ENCODE peak calls at places on chromosomes 1 and 21, in five cellular contexts. G, W, H, F and K are unnamed samples.
A peak's percentile ranks its signal among the peaks of the same experiment; 100 is the strongest.

GRCh38 chr1:157359309-157360020 is 192.8 kb downstream of the FCRL5 start:
- DNase-seq in G (no peak), W (no peak), H (no peak), F (no peak), K (no peak)

GRCh38 chr1:218664385-218665170 is 319.4 kb downstream of the TGFB2 start:
- DNase-seq in G (no peak), W (no peak), H (no peak), F (no peak), K (no peak)

GRCh38 chr1:35899941-35900340 is 16.9 kb downstream of the AGO1 start:
- DNase-seq in G (no peak), W (no peak), H (no peak), F (no peak), K (no peak)

GRCh38 chr1:203871114-203871875 is 9.9 kb downstream of the SNRPE start:
- DNase-seq in G (no peak), W (peak; percentile 64), H (peak; percentile 41), F (peak; percentile 67), K (no peak)

GRCh38 chr1:91804546-91805023 is 81.4 kb downstream of the TGFBR3 start:
- DNase-seq in G (no peak), W (no peak), H (peak; percentile 77), F (peak; percentile 38), K (no peak)

GRCh38 chr1:119783354-119784126 is 14.8 kb upstream of the HMGCS2 start:
- DNase-seq in G (no peak), W (no peak), H (no peak), F (peak; percentile 6), K (no peak)

GRCh38 chr1:212108981-212109380 is 73.4 kb downstream of the DTL start:
- DNase-seq in G (no peak), W (no peak), H (no peak), F (no peak), K (no peak)

GRCh38 chr1:54016343-54017282 is 1.4 kb downstream of the LDLRAD1 start:
- DNase-seq in G (no peak), W (no peak), H (peak; percentile 91), F (peak; percentile 38), K (no peak)

GRCh38 chr1:248804771-248805681 is 20.7 kb downstream of the SH3BP5L start:
- DNase-seq in G (no peak), W (no peak), H (no peak), F (no peak), K (no peak)

GRCh38 chr1:71667224-71667623 is 586.4 kb upstream of the ZRANB2 start:
- DNase-seq in G (no peak), W (no peak), H (no peak), F (no peak), K (no peak)

GRCh38 chr1:230801441-230801840 is 54.3 kb downstream of the CAPN9 start:
- DNase-seq in G (no peak), W (no peak), H (no peak), F (no peak), K (no peak)

GRCh38 chr1:6246497-6247295 is 2.7 kb downstream of the HES3 start:
- DNase-seq in G (peak; percentile 83), W (peak; percentile 89), H (peak; percentile 72), F (peak; percentile 41), K (peak; percentile 86)

GRCh38 chr1:30419246-30419720 is 304.1 kb downstream of the MATN1 start:
- DNase-seq in G (no peak), W (no peak), H (no peak), F (no peak), K (no peak)

GRCh38 chr21:14603202-14603601 is 57.1 kb upstream of the SAMSN1 start:
- DNase-seq in G (no peak), W (no peak), H (no peak), F (peak; percentile 60), K (no peak)

GRCh38 chr1:41902125-41902524 is 16.6 kb downstream of the HIVEP3 start:
- DNase-seq in G (no peak), W (no peak), H (peak; percentile 87), F (peak; percentile 78), K (no peak)

GRCh38 chr1:5752715-5753330 is 239.4 kb downstream of the NPHP4 start:
- DNase-seq in G (no peak), W (no peak), H (no peak), F (no peak), K (no peak)

GRCh38 chr1:169527461-169528213 is 41.9 kb upstream of the SLC19A2 start:
- DNase-seq in G (no peak), W (no peak), H (no peak), F (no peak), K (no peak)

GRCh38 chr1:223670458-223671159 is 5.1 kb upstream of the CAPN8 start:
- DNase-seq in G (no peak), W (peak; percentile 41), H (peak; percentile 53), F (peak; percentile 9), K (no peak)

GRCh38 chr1:185284106-185284505 is 32.9 kb downstream of the IVNS1ABP start:
- DNase-seq in G (no peak), W (no peak), H (no peak), F (no peak), K (no peak)

GRCh38 chr1:38640371-38640770 is 219.2 kb downstream of the RRAGC start:
- DNase-seq in G (no peak), W (no peak), H (no peak), F (no peak), K (no peak)

GRCh38 chr1:185741551-185741950 is 7.4 kb downstream of the HMCN1 start:
- DNase-seq in G (no peak), W (no peak), H (no peak), F (no peak), K (no peak)

GRCh38 chr21:44969965-44970755 is 30.3 kb downstream of the SLX9 start:
- DNase-seq in G (no peak), W (no peak), H (no peak), F (peak; percentile 67), K (no peak)

GRCh38 chr1:175504875-175505555 is 238.4 kb downstream of the TNR start:
- DNase-seq in G (peak; percentile 28), W (no peak), H (no peak), F (no peak), K (no peak)

GRCh38 chr1:26822737-26823395 is 3.6 kb upstream of the ZDHHC18 start:
- DNase-seq in G (no peak), W (no peak), H (no peak), F (no peak), K (no peak)

GRCh38 chr1:41455479-41456271 is 28.8 kb downstream of the EDN2 start:
- DNase-seq in G (peak; percentile 69), W (no peak), H (no peak), F (peak; percentile 31), K (no peak)

GRCh38 chr1:170194451-170194850 is 48.7 kb downstream of the NTMT2 start:
- DNase-seq in G (no peak), W (no peak), H (no peak), F (no peak), K (no peak)

GRCh38 chr1:55987491-55988255 is 591.7 kb downstream of the PLPP3 start:
- DNase-seq in G (no peak), W (no peak), H (no peak), F (no peak), K (no peak)

GRCh38 chr1:119159096-119159495 is 18.6 kb upstream of the WARS2 start:
- DNase-seq in G (no peak), W (no peak), H (no peak), F (peak; percentile 22), K (no peak)

GRCh38 chr1:209260146-209260545 is 323.4 kb upstream of the CAMK1G start:
- DNase-seq in G (no peak), W (no peak), H (no peak), F (no peak), K (no peak)

GRCh38 chr1:16386454-16387113 is 19.5 kb downstream of the SZRD1 start:
- DNase-seq in G (no peak), W (no peak), H (peak; percentile 32), F (peak; percentile 62), K (no peak)

GRCh38 chr1:28668956-28669719 is 554 bp downstream of the GMEB1 start:
- DNase-seq in G (peak; percentile 73), W (peak; percentile 47), H (peak; percentile 24), F (peak; percentile 12), K (peak; percentile 74)

GRCh38 chr1:181685216-181685615 is 201.9 kb downstream of the CACNA1E start:
- DNase-seq in G (no peak), W (no peak), H (no peak), F (no peak), K (no peak)

GRCh38 chr1:181676269-181676668 is 193.0 kb downstream of the CACNA1E start:
- DNase-seq in G (no peak), W (peak; percentile 29), H (no peak), F (peak; percentile 2), K (no peak)

GRCh38 chr1:181680332-181680731 is 197.0 kb downstream of the CACNA1E start:
- DNase-seq in G (no peak), W (no peak), H (no peak), F (no peak), K (no peak)

GRCh38 chr1:181675625-181676024 is 192.3 kb downstream of the CACNA1E start:
- DNase-seq in G (no peak), W (peak; percentile 86), H (no peak), F (no peak), K (no peak)

GRCh38 chr1:181680871-181681270 is 197.6 kb downstream of the CACNA1E start:
- DNase-seq in G (no peak), W (no peak), H (no peak), F (no peak), K (no peak)
- H3K27ac ChIP-seq in G (no peak overlapping the region), W (no peak overlapping the region), H (no peak overlapping the region), F (no peak overlapping the region), K (no peak overlapping the region)

GRCh38 chr1:69929278-69930057 is 275.9 kb downstream of the LRRC40 start:
- DNase-seq in G (no peak), W (no peak), H (peak; percentile 3), F (no peak), K (no peak)

GRCh38 chr1:69932760-69933159 is 272.6 kb downstream of the LRRC40 start:
- DNase-seq in G (no peak), W (no peak), H (no peak), F (no peak), K (no peak)

DNA sequence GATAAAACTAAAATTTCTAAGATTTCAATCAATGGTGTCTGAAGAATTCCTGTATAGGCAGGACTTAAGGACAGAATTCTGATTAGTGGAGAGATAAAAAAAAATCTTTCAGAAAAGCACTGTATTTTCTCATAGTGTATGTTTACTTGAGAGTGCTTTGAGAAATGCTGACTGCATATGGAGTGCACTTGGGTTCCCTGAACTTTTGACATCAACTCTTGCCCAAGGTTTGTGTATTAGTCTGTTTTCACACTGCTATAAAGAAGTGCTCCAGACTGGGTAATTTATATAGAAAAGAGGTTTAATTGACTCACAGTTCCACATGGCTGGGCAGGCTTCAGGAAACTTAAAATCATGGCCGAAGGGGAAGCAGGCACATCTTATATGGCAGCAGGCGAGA is 275.0 kb downstream of the LRRC40 start:
- DNase-seq in G (no peak), W (no peak), H (no peak), F (no peak), K (no peak)
- H3K27ac ChIP-seq in G (no peak overlapping the region), W (no peak overlapping the region), H (no peak overlapping the region), F (no peak overlapping the region), K (no peak overlapping the region)

GRCh38 chr1:31891280-31891679 is 46.9 kb downstream of the PTP4A2 start:
- DNase-seq in G (no peak), W (no peak), H (no peak), F (no peak), K (no peak)
- H3K27ac ChIP-seq in G (no peak overlapping the region), W (no peak overlapping the region), H (no peak overlapping the region), F (no peak overlapping the region), K (no peak overlapping the region)

DNA sequence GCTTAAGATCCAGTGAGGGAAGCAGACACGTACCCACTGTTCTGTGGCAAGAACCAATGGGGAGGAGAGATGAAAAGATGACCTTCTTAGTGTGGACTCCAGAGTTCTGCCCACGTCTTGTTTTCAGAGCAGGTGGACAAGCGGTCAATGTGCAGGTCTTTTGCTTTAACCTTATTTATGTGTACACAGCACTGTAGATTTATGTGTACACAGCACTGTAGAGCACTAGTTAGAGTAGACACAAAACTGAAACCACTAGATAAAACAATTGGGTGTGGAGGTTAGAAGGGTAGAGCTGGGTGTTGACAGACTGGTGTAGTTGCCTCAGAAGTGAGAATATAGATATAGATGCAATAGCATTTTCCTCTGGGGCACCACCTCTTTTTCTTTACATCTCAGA is 150.0 kb downstream of the MAGI3 start:
- DNase-seq in G (no peak), W (no peak), H (no peak), F (no peak), K (no peak)
- H3K27ac ChIP-seq in G (no peak overlapping the region), W (no peak overlapping the region), H (no peak overlapping the region), F (no peak overlapping the region), K (no peak overlapping the region)